ENCODE peak calls at places on chromosomes 7 and 10, in six cellular contexts. One of them, this sample, is unnamed.

GRCh38 chr7:115672024-115672423 is 358.5 kb downstream of the TFEC start:
- DNase-seq in GM23338: no peak
- DNase-seq in A549: no peak
- DNase-seq in Panc1: no peak
- DNase-seq in HepG2: no peak
- DNase-seq in HCT116: no peak
- DNase-seq in this sample: no peak

GRCh38 chr7:3650844-3651243 is 349.8 kb downstream of the SDK1 start:
- DNase-seq in HepG2: no peak
- DNase-seq in HCT116: no peak
- DNase-seq in Panc1: no peak
- DNase-seq in GM23338: no peak
- DNase-seq in A549: no peak
- DNase-seq in this sample: no peak

GRCh38 chr10:3402334-3402733 is 229.8 kb upstream of the PITRM1 start:
- DNase-seq in HepG2: no peak
- DNase-seq in A549: no peak
- DNase-seq in Panc1: no peak
- DNase-seq in HCT116: no peak
- DNase-seq in GM23338: no peak
- DNase-seq in this sample: no peak

GRCh38 chr7:148791506-148791905 is 92.6 kb downstream of the EZH2 start:
- DNase-seq in GM23338: no peak
- DNase-seq in HCT116: no peak
- DNase-seq in A549: no peak
- DNase-seq in Panc1: no peak
- DNase-seq in HepG2: no peak
- DNase-seq in this sample: no peak

GRCh38 chr7:26709210-26709990 is 155.0 kb downstream of the SKAP2 start:
- DNase-seq in HepG2: no peak
- DNase-seq in Panc1: no peak
- DNase-seq in HCT116: no peak
- DNase-seq in A549: no peak
- DNase-seq in GM23338: no peak
- DNase-seq in this sample: no peak

GRCh38 chr7:137882261-137882668 is 35.5 kb upstream of the DGKI start:
- DNase-seq in HCT116: peak
- DNase-seq in A549: peak
- DNase-seq in Panc1: peak
- DNase-seq in GM23338: no peak
- DNase-seq in HepG2: no peak
- DNase-seq in this sample: no peak

GRCh38 chr7:88269606-88270005 is 37.1 kb downstream of the STEAP4 start:
- DNase-seq in A549: no peak
- DNase-seq in GM23338: no peak
- DNase-seq in Panc1: no peak
- DNase-seq in HepG2: no peak
- DNase-seq in HCT116: no peak
- DNase-seq in this sample: peak

GRCh38 chr7:17700138-17700537 is 240.2 kb downstream of the SNX13 start:
- DNase-seq in HCT116: no peak
- DNase-seq in A549: no peak
- DNase-seq in GM23338: no peak
- DNase-seq in HepG2: no peak
- DNase-seq in Panc1: no peak
- DNase-seq in this sample: no peak

GRCh38 chr7:76122516-76123239 is 74.8 kb downstream of the MDH2 start:
- DNase-seq in Panc1: no peak
- DNase-seq in A549: no peak
- DNase-seq in HepG2: no peak
- DNase-seq in HCT116: no peak
- DNase-seq in GM23338: no peak
- DNase-seq in this sample: no peak

GRCh38 chr10:11145498-11145855 is 127.8 kb downstream of the CELF2 start:
- DNase-seq in Panc1: no peak
- DNase-seq in A549: no peak
- DNase-seq in HepG2: no peak
- DNase-seq in GM23338: no peak
- DNase-seq in HCT116: no peak
- DNase-seq in this sample: peak

GRCh38 chr7:136931169-136931867 is 62.9 kb downstream of the CHRM2 start:
- DNase-seq in A549: no peak
- DNase-seq in HepG2: no peak
- DNase-seq in Panc1: no peak
- DNase-seq in HCT116: no peak
- DNase-seq in GM23338: no peak
- DNase-seq in this sample: no peak

GRCh38 chr10:124640538-124641231 is 103.5 kb downstream of the FAM53B start:
- DNase-seq in HCT116: no peak
- DNase-seq in A549: no peak
- DNase-seq in HepG2: no peak
- DNase-seq in Panc1: no peak
- DNase-seq in GM23338: no peak
- DNase-seq in this sample: peak

GRCh38 chr10:99708428-99709010 is 23.4 kb downstream of the COX15 start:
- DNase-seq in HCT116: no peak
- DNase-seq in A549: peak
- DNase-seq in Panc1: no peak
- DNase-seq in HepG2: no peak
- DNase-seq in GM23338: no peak
- DNase-seq in this sample: no peak

GRCh38 chr10:48390933-48391845 is 84.7 kb downstream of the MAPK8 start:
- DNase-seq in Panc1: peak
- DNase-seq in HepG2: no peak
- DNase-seq in A549: no peak
- DNase-seq in GM23338: no peak
- DNase-seq in HCT116: peak
- DNase-seq in this sample: no peak

GRCh38 chr7:98387544-98388226 is 13.2 kb downstream of the BAIAP2L1 start:
- DNase-seq in Panc1: no peak
- DNase-seq in HCT116: no peak
- DNase-seq in GM23338: no peak
- DNase-seq in HepG2: no peak
- DNase-seq in A549: no peak
- DNase-seq in this sample: no peak

GRCh38 chr10:71998840-71999194 is 34.6 kb downstream of the CHST3 start:
- DNase-seq in HepG2: peak
- DNase-seq in HCT116: no peak
- DNase-seq in A549: peak
- DNase-seq in Panc1: no peak
- DNase-seq in GM23338: no peak
- DNase-seq in this sample: no peak
- TF ChIP-seq REST in HepG2: no peak
- TF ChIP-seq REST in HCT116: no peak
- TF ChIP-seq REST in A549: no peak
- TF ChIP-seq REST in Panc1: no peak
- TF ChIP-seq REST in GM23338: no peak
- TF ChIP-seq REST in this sample: no peak

GRCh38 chr7:37323912-37324430 is 124.7 kb downstream of the ELMO1 start:
- DNase-seq in HCT116: no peak
- DNase-seq in HepG2: no peak
- DNase-seq in Panc1: no peak
- DNase-seq in GM23338: no peak
- DNase-seq in A549: no peak
- DNase-seq in this sample: no peak

GRCh38 chr7:37322831-37323230 is 125.8 kb downstream of the ELMO1 start:
- DNase-seq in HepG2: no peak
- DNase-seq in GM23338: no peak
- DNase-seq in HCT116: no peak
- DNase-seq in A549: no peak
- DNase-seq in Panc1: no peak
- DNase-seq in this sample: no peak

GRCh38 chr7:37318541-37318940 is 130.1 kb downstream of the ELMO1 start:
- DNase-seq in HepG2: no peak
- DNase-seq in HCT116: no peak
- DNase-seq in Panc1: no peak
- DNase-seq in GM23338: no peak
- DNase-seq in A549: no peak
- DNase-seq in this sample: no peak

GRCh38 chr7:37320140-37320839 is 128.4 kb downstream of the ELMO1 start:
- DNase-seq in Panc1: no peak
- DNase-seq in A549: peak
- DNase-seq in HepG2: peak
- DNase-seq in HCT116: no peak
- DNase-seq in GM23338: no peak
- DNase-seq in this sample: no peak

DNA sequence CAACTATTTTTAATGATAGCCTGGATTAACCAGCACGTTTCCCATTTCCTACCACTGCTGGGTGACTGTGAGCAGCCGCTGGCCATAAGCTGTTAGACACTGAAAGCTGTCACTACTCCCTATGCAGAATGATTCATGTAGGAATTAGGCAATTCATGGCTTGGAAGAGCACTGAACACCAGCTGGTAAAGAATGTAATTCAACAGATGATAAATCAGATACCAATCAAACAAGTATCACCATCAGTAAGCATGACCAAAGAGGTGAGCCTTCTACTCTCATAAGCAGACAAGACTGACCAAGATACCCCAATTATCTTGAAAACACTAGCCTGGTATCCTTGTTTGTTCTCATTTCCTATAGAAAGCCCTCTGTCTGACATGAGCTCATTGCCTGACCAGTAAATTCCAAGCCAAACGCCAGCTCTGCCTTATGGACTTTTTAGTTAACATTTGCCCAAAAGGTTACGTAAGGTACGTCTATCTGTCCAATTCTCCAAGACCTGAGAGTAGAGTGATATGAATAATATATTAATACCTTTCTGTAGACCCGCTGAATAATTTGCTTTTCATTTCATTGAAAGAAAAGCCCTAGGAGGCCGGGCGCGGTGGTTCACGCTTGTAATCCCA is 127.7 kb downstream of the ELMO1 start:
- DNase-seq in HepG2: no peak
- DNase-seq in A549: peak
- DNase-seq in GM23338: no peak
- DNase-seq in Panc1: no peak
- DNase-seq in HCT116: no peak
- DNase-seq in this sample: peak
- TF ChIP-seq REST in HepG2: no peak
- TF ChIP-seq REST in A549: no peak
- TF ChIP-seq REST in GM23338: no peak
- TF ChIP-seq REST in Panc1: no peak
- TF ChIP-seq REST in HCT116: no peak
- TF ChIP-seq REST in this sample: no peak

GRCh38 chr10:112471878-112472487 is 25.0 kb downstream of the VTI1A start:
- DNase-seq in A549: peak
- DNase-seq in HepG2: peak
- DNase-seq in GM23338: peak
- DNase-seq in HCT116: peak
- DNase-seq in Panc1: peak
- DNase-seq in this sample: peak

GRCh38 chr10:112475565-112476233 is 28.7 kb downstream of the VTI1A start:
- DNase-seq in HCT116: no peak
- DNase-seq in Panc1: no peak
- DNase-seq in A549: no peak
- DNase-seq in HepG2: no peak
- DNase-seq in GM23338: no peak
- DNase-seq in this sample: no peak
- TF ChIP-seq REST in HCT116: no peak
- TF ChIP-seq REST in Panc1: no peak
- TF ChIP-seq REST in A549: no peak
- TF ChIP-seq REST in HepG2: no peak
- TF ChIP-seq REST in GM23338: no peak
- TF ChIP-seq REST in this sample: no peak

GRCh38 chr10:21525367-21526183 is at the start of gene SKIDA1:
- DNase-seq in GM23338: peak
- DNase-seq in Panc1: no peak
- DNase-seq in HepG2: peak
- DNase-seq in A549: peak
- DNase-seq in HCT116: no peak
- DNase-seq in this sample: no peak

GRCh38 chr10:21527634-21528451 is 2.4 kb upstream of the SKIDA1 start:
- DNase-seq in HepG2: no peak
- DNase-seq in HCT116: no peak
- DNase-seq in GM23338: no peak
- DNase-seq in Panc1: no peak
- DNase-seq in A549: peak
- DNase-seq in this sample: no peak

GRCh38 chr10:21526952-21527633 is 1.6 kb upstream of the SKIDA1 start:
- DNase-seq in GM23338: peak
- DNase-seq in Panc1: no peak
- DNase-seq in HepG2: peak
- DNase-seq in HCT116: no peak
- DNase-seq in A549: peak
- DNase-seq in this sample: peak

GRCh38 chr10:21524526-21525366 is 736 bp downstream of the SKIDA1 start:
- DNase-seq in A549: peak
- DNase-seq in HepG2: peak
- DNase-seq in GM23338: peak
- DNase-seq in HCT116: no peak
- DNase-seq in Panc1: no peak
- DNase-seq in this sample: peak

GRCh38 chr10:21526184-21526951 is 886 bp upstream of the SKIDA1 start:
- DNase-seq in Panc1: no peak
- DNase-seq in GM23338: peak
- DNase-seq in HepG2: peak
- DNase-seq in A549: peak
- DNase-seq in HCT116: no peak
- DNase-seq in this sample: no peak
- TF ChIP-seq REST in Panc1: no peak
- TF ChIP-seq REST in GM23338: no peak
- TF ChIP-seq REST in HepG2: peak
- TF ChIP-seq REST in A549: no peak
- TF ChIP-seq REST in HCT116: no peak
- TF ChIP-seq REST in this sample: no peak